ENCODE peak calls at places on chromosome 12, in eight cellular contexts. Z is Jurkat, Clone E6-1; A is H4; S is H1; I is stimulated activated CD8-positive, alpha-beta memory T cell treated with anti-CD3 and anti-CD28 coated beads, Interleukin-4, amount 100 ng/mL, for 24 hours; C is body of pancreas; N is breast epithelium; R is GM20000. W is an unnamed sample.

GRCh38 chr12:109247831-109248654 is 61.0 kb downstream of the FOXN4 start:
- DNase-seq in R (no peak), C (peak), I (no peak), N (no peak), S (no peak), Z (no peak), A (no peak), W (no peak)

GRCh38 chr12:87796961-87797516 is 232.2 kb downstream of the C12orf50 start:
- DNase-seq in N (no peak), R (no peak), Z (no peak), C (no peak), S (no peak), I (no peak), A (no peak), W (no peak)

GRCh38 chr12:78470354-78471195 is 394.0 kb upstream of the SYT1 start:
- DNase-seq in A (peak), R (no peak), Z (peak), I (no peak), S (no peak), C (peak), N (no peak), W (no peak)

GRCh38 chr12:14948672-14949071 is 10.3 kb upstream of the ERP27 start:
- DNase-seq in N (no peak), S (no peak), Z (peak), C (peak), R (peak), I (no peak), A (peak), W (no peak)

GRCh38 chr12:100348657-100349454 is 8.0 kb upstream of the SLC17A8 start:
- DNase-seq in N (no peak), Z (peak), I (no peak), A (peak), S (no peak), R (no peak), C (no peak), W (no peak)

GRCh38 chr12:115035536-115036107 is 351.6 kb upstream of the TBX3 start:
- DNase-seq in N (no peak), R (no peak), I (no peak), Z (no peak), A (no peak), C (no peak), S (no peak), W (no peak)

GRCh38 chr12:39402922-39403321 is 40.0 kb downstream of the KIF21A start:
- DNase-seq in S (no peak), I (no peak), N (no peak), Z (no peak), R (peak), C (no peak), A (no peak), W (no peak)

GRCh38 chr12:74334770-74335169 is 202.9 kb upstream of the ATXN7L3B start:
- DNase-seq in R (no peak), Z (no peak), S (no peak), C (no peak), A (peak), I (no peak), N (no peak), W (no peak)

GRCh38 chr12:119036878-119037493 is 55.6 kb downstream of the SRRM4 start:
- DNase-seq in C (peak), S (no peak), N (no peak), I (no peak), R (peak), Z (peak), A (no peak), W (no peak)

GRCh38 chr12:4809013-4809448 is 88.8 kb downstream of the GALNT8 start:
- DNase-seq in S (peak), C (peak), I (no peak), Z (no peak), R (peak), N (no peak), A (no peak), W (no peak)

GRCh38 chr12:56657416-56658379 is 11.9 kb upstream of the ATP5F1B start:
- DNase-seq in Z (no peak), A (no peak), C (no peak), S (no peak), R (peak), N (no peak), I (no peak), W (no peak)

GRCh38 chr12:56387152-56387551 is 24.5 kb upstream of the APOF start:
- DNase-seq in S (no peak), Z (no peak), R (no peak), C (no peak), N (no peak), I (no peak), A (no peak), W (no peak)

GRCh38 chr12:124556896-124557501 is 10.4 kb downstream of the NCOR2 start:
- DNase-seq in Z (no peak), N (no peak), R (no peak), C (no peak), S (no peak), I (no peak), A (no peak), W (no peak)

GRCh38 chr12:92186038-92186470 is 40.4 kb upstream of the BTG1 start:
- DNase-seq in S (no peak), N (no peak), A (no peak), R (no peak), I (no peak), C (no peak), Z (no peak), W (no peak)

GRCh38 chr12:109910969-109911348 is 10.9 kb downstream of the TCHP start:
- DNase-seq in A (peak), S (peak), Z (no peak), R (no peak), N (no peak), C (no peak), I (no peak), W (no peak)

GRCh38 chr12:130666645-130667044 is 49.5 kb downstream of the RIMBP2 start:
- DNase-seq in C (no peak), S (no peak), Z (no peak), N (no peak), A (no peak), R (no peak), I (no peak), W (no peak)

GRCh38 chr12:132520421-132521199 is 30.7 kb downstream of the FBRSL1 start:
- DNase-seq in R (no peak), A (no peak), C (no peak), I (no peak), N (no peak), Z (no peak), S (no peak), W (no peak)

GRCh38 chr12:103877934-103878510 is 37.0 kb upstream of the NT5DC3 start:
- DNase-seq in A (peak), I (peak), Z (peak), C (peak), R (peak), S (peak), N (peak), W (peak)

GRCh38 chr12:109739747-109740693 is 26.4 kb downstream of the FAM222A start:
- DNase-seq in S (no peak), A (no peak), Z (no peak), R (no peak), I (no peak), C (peak), N (no peak), W (no peak)

GRCh38 chr12:53267309-53268008 is 640 bp upstream of the ESPL1 start:
- DNase-seq in Z (no peak), A (no peak), R (no peak), S (no peak), N (no peak), I (no peak), C (no peak), W (no peak)

GRCh38 chr12:56158926-56159461 is 835 bp downstream of the MYL6 start:
- DNase-seq in N (peak), R (peak), A (peak), I (no peak), Z (peak), S (no peak), C (peak), W (no peak)

GRCh38 chr12:108833757-108834472 is 23.5 kb downstream of the SSH1 start:
- DNase-seq in N (no peak), R (no peak), A (no peak), C (peak), S (no peak), Z (no peak), I (no peak), W (no peak)

GRCh38 chr12:120365675-120366340 is 3.2 kb downstream of the MSI1 start:
- DNase-seq in Z (peak), S (no peak), R (no peak), C (peak), N (no peak), I (no peak), A (no peak), W (no peak)

GRCh38 chr12:103303484-103303883 is 192.3 kb downstream of the C12orf42 start:
- DNase-seq in C (no peak), R (no peak), N (no peak), S (no peak), Z (no peak), A (no peak), I (no peak), W (no peak)

GRCh38 chr12:58877243-58877743 is 43.0 kb downstream of the LRIG3 start:
- DNase-seq in R (no peak), A (peak), I (no peak), Z (peak), C (peak), S (no peak), N (no peak), W (no peak)

GRCh38 chr12:2586159-2587035 is 208.4 kb upstream of the FKBP4 start:
- DNase-seq in I (no peak), C (no peak), R (no peak), Z (no peak), S (no peak), A (peak), N (no peak), W (no peak)

GRCh38 chr12:88693837-88694445 is 113.7 kb upstream of the KITLG start:
- DNase-seq in N (no peak), C (no peak), Z (no peak), A (no peak), S (no peak), I (no peak), R (no peak), W (no peak)

GRCh38 chr12:198708-199107 is 15.2 kb downstream of the SLC6A12 start:
- DNase-seq in N (no peak), Z (no peak), I (no peak), C (peak), S (no peak), A (no peak), R (no peak), W (no peak)

GRCh38 chr12:96120359-96121100 is 73.6 kb upstream of the ELK3 start:
- DNase-seq in N (no peak), I (no peak), R (peak), A (no peak), Z (no peak), S (no peak), C (no peak), W (no peak)

GRCh38 chr12:5956987-5957386 is 11.9 kb upstream of the ANO2 start:
- DNase-seq in C (no peak), Z (no peak), N (no peak), A (no peak), R (no peak), S (no peak), I (no peak), W (no peak)

GRCh38 chr12:25590021-25590721 is 37.1 kb upstream of the LMNTD1 start:
- DNase-seq in A (no peak), N (no peak), R (peak), I (peak), S (no peak), Z (peak), C (no peak), W (peak)

GRCh38 chr12:69343885-69344612 is 4.1 kb upstream of the LYZ start:
- DNase-seq in R (no peak), A (no peak), S (no peak), Z (no peak), C (no peak), N (no peak), I (no peak), W (no peak)

GRCh38 chr12:109763201-109763841 is 49.7 kb downstream of the FAM222A start:
- DNase-seq in N (no peak), C (no peak), S (no peak), I (no peak), A (peak), Z (peak), R (no peak), W (no peak)

GRCh38 chr12:45789025-45789424 is 59.5 kb downstream of the ARID2 start:
- DNase-seq in S (no peak), I (no peak), R (no peak), A (no peak), N (no peak), Z (no peak), C (no peak), W (no peak)

GRCh38 chr12:63521706-63522105 is 146.6 kb downstream of the DPY19L2 start:
- DNase-seq in N (no peak), R (no peak), A (no peak), Z (no peak), S (no peak), I (no peak), C (no peak), W (no peak)

GRCh38 chr12:92457458-92458195 is 245.2 kb upstream of the PLEKHG7 start:
- DNase-seq in I (no peak), Z (no peak), N (no peak), C (no peak), S (no peak), A (no peak), R (no peak), W (no peak)

W was measured in stimulated activated naive CD4-positive, alpha-beta T cell.